ENCODE peak calls at places on chromosomes 1 and 21, in seven cellular contexts. One of them, this sample, is unnamed.

GRCh38 chr1:12477936-12478611 is 139.9 kb downstream of the DHRS3 start:
- DNase-seq in H1: no peak
- DNase-seq in neuronal stem cell: no peak
- DNase-seq in mesenchymal stem cell: peak; percentile 46
- DNase-seq in IMR-90: peak; percentile 99
- DNase-seq in H9: no peak
- DNase-seq in trophoblast cell: no peak
- DNase-seq in this sample: no peak

GRCh38 chr1:223712856-223713494 is 636 bp downstream of the CAPN2 start:
- DNase-seq in trophoblast cell: no peak
- DNase-seq in neuronal stem cell: no peak
- DNase-seq in IMR-90: no peak
- DNase-seq in H9: peak; percentile 42
- DNase-seq in mesenchymal stem cell: no peak
- DNase-seq in H1: no peak
- DNase-seq in this sample: peak; percentile 44

GRCh38 chr1:55702064-55702463 is 486.9 kb upstream of the USP24 start:
- DNase-seq in mesenchymal stem cell: peak; percentile 18
- DNase-seq in H9: no peak
- DNase-seq in IMR-90: no peak
- DNase-seq in H1: no peak
- DNase-seq in trophoblast cell: peak; percentile 35
- DNase-seq in neuronal stem cell: no peak
- DNase-seq in this sample: peak; percentile 55

GRCh38 chr1:155186266-155186954 is 12.8 kb downstream of the TRIM46 start:
- DNase-seq in H9: no peak
- DNase-seq in IMR-90: no peak
- DNase-seq in mesenchymal stem cell: no peak
- DNase-seq in neuronal stem cell: no peak
- DNase-seq in trophoblast cell: no peak
- DNase-seq in H1: no peak
- DNase-seq in this sample: no peak

GRCh38 chr1:13700521-13701273 is 709 bp downstream of the PRDM2 start:
- DNase-seq in neuronal stem cell: peak; percentile 17
- DNase-seq in trophoblast cell: no peak
- DNase-seq in mesenchymal stem cell: peak; percentile 30
- DNase-seq in H1: no peak
- DNase-seq in IMR-90: peak; percentile 20
- DNase-seq in H9: peak; percentile 35
- DNase-seq in this sample: peak; percentile 31

GRCh38 chr1:53286950-53287349 is 40.9 kb downstream of the LRP8 start:
- DNase-seq in mesenchymal stem cell: no peak
- DNase-seq in IMR-90: no peak
- DNase-seq in trophoblast cell: no peak
- DNase-seq in H9: no peak
- DNase-seq in neuronal stem cell: peak; percentile 27
- DNase-seq in H1: no peak
- DNase-seq in this sample: no peak

GRCh38 chr1:99645699-99646531 is at the start of gene PALMD:
- DNase-seq in H9: peak; percentile 32
- DNase-seq in trophoblast cell: peak; percentile 4
- DNase-seq in IMR-90: peak; percentile 15
- DNase-seq in mesenchymal stem cell: peak; percentile 56
- DNase-seq in neuronal stem cell: no peak
- DNase-seq in H1: no peak
- DNase-seq in this sample: peak; percentile 39

GRCh38 chr1:43348343-43348808 is 10.4 kb upstream of the CDC20 start:
- DNase-seq in mesenchymal stem cell: no peak
- DNase-seq in IMR-90: no peak
- DNase-seq in H9: no peak
- DNase-seq in neuronal stem cell: no peak
- DNase-seq in trophoblast cell: peak; percentile 0
- DNase-seq in H1: no peak
- DNase-seq in this sample: no peak

GRCh38 chr1:39272027-39272790 is 67.7 kb downstream of the MACF1 start:
- DNase-seq in mesenchymal stem cell: peak; percentile 83
- DNase-seq in trophoblast cell: no peak
- DNase-seq in neuronal stem cell: no peak
- DNase-seq in IMR-90: peak; percentile 53
- DNase-seq in H9: no peak
- DNase-seq in H1: no peak
- DNase-seq in this sample: peak; percentile 85

GRCh38 chr1:156249593-156249992 is 1.7 kb upstream of the PAQR6 start:
- DNase-seq in H9: no peak
- DNase-seq in mesenchymal stem cell: no peak
- DNase-seq in H1: no peak
- DNase-seq in trophoblast cell: no peak
- DNase-seq in IMR-90: no peak
- DNase-seq in neuronal stem cell: no peak
- DNase-seq in this sample: no peak

GRCh38 chr1:10283318-10283984 is 73.1 kb downstream of the KIF1B start:
- DNase-seq in H9: no peak
- DNase-seq in trophoblast cell: peak; percentile 91
- DNase-seq in neuronal stem cell: no peak
- DNase-seq in H1: no peak
- DNase-seq in IMR-90: no peak
- DNase-seq in mesenchymal stem cell: no peak
- DNase-seq in this sample: peak; percentile 27

GRCh38 chr1:51558375-51558924 is 39.4 kb upstream of the EPS15 start:
- DNase-seq in mesenchymal stem cell: no peak
- DNase-seq in neuronal stem cell: no peak
- DNase-seq in IMR-90: peak; percentile 47
- DNase-seq in H9: peak; percentile 37
- DNase-seq in H1: no peak
- DNase-seq in trophoblast cell: peak; percentile 56
- DNase-seq in this sample: peak; percentile 88

GRCh38 chr1:87572891-87573290 is 244.2 kb downstream of the LMO4 start:
- DNase-seq in H9: no peak
- DNase-seq in mesenchymal stem cell: no peak
- DNase-seq in neuronal stem cell: no peak
- DNase-seq in H1: no peak
- DNase-seq in trophoblast cell: no peak
- DNase-seq in IMR-90: no peak
- DNase-seq in this sample: no peak

GRCh38 chr1:38860464-38860816 is 868 bp upstream of the RRAGC start:
- DNase-seq in trophoblast cell: no peak
- DNase-seq in neuronal stem cell: no peak
- DNase-seq in H1: no peak
- DNase-seq in IMR-90: peak; percentile 4
- DNase-seq in H9: no peak
- DNase-seq in mesenchymal stem cell: peak; percentile 37
- DNase-seq in this sample: no peak

GRCh38 chr1:116504308-116505156 is 66.3 kb downstream of the CD58 start:
- DNase-seq in trophoblast cell: peak; percentile 50
- DNase-seq in H9: no peak
- DNase-seq in IMR-90: peak; percentile 62
- DNase-seq in neuronal stem cell: no peak
- DNase-seq in mesenchymal stem cell: peak; percentile 74
- DNase-seq in H1: no peak
- DNase-seq in this sample: no peak

GRCh38 chr1:114386129-114387037 is 124.6 kb downstream of the TRIM33 start:
- DNase-seq in H1: no peak
- DNase-seq in IMR-90: no peak
- DNase-seq in mesenchymal stem cell: no peak
- DNase-seq in neuronal stem cell: no peak
- DNase-seq in trophoblast cell: peak; percentile 78
- DNase-seq in H9: no peak
- DNase-seq in this sample: peak; percentile 38

GRCh38 chr1:114390960-114391359 is 120.0 kb downstream of the TRIM33 start:
- DNase-seq in neuronal stem cell: no peak
- DNase-seq in IMR-90: no peak
- DNase-seq in mesenchymal stem cell: no peak
- DNase-seq in H9: no peak
- DNase-seq in trophoblast cell: no peak
- DNase-seq in H1: no peak
- DNase-seq in this sample: no peak

GRCh38 chr1:114390361-114390760 is 120.6 kb downstream of the TRIM33 start:
- DNase-seq in trophoblast cell: no peak
- DNase-seq in neuronal stem cell: no peak
- DNase-seq in mesenchymal stem cell: no peak
- DNase-seq in IMR-90: no peak
- DNase-seq in H9: no peak
- DNase-seq in H1: no peak
- DNase-seq in this sample: no peak

GRCh38 chr1:114384922-114385321 is 126.1 kb downstream of the TRIM33 start:
- DNase-seq in H9: no peak
- DNase-seq in mesenchymal stem cell: no peak
- DNase-seq in H1: no peak
- DNase-seq in neuronal stem cell: no peak
- DNase-seq in IMR-90: no peak
- DNase-seq in trophoblast cell: no peak
- DNase-seq in this sample: no peak

GRCh38 chr1:114388432-114389003 is 122.5 kb downstream of the TRIM33 start:
- DNase-seq in mesenchymal stem cell: no peak
- DNase-seq in IMR-90: no peak
- DNase-seq in neuronal stem cell: no peak
- DNase-seq in H9: no peak
- DNase-seq in H1: no peak
- DNase-seq in trophoblast cell: no peak
- DNase-seq in this sample: no peak
- H3K18ac ChIP-seq in mesenchymal stem cell: no peak overlapping the region
- H3K18ac ChIP-seq in IMR-90: no peak overlapping the region
- H3K18ac ChIP-seq in neuronal stem cell: no peak overlapping the region
- H3K18ac ChIP-seq in H9: no peak overlapping the region
- H3K18ac ChIP-seq in H1: no peak overlapping the region
- H3K18ac ChIP-seq in trophoblast cell: no peak overlapping the region
- H3K18ac ChIP-seq in this sample: no peak overlapping the region

DNA sequence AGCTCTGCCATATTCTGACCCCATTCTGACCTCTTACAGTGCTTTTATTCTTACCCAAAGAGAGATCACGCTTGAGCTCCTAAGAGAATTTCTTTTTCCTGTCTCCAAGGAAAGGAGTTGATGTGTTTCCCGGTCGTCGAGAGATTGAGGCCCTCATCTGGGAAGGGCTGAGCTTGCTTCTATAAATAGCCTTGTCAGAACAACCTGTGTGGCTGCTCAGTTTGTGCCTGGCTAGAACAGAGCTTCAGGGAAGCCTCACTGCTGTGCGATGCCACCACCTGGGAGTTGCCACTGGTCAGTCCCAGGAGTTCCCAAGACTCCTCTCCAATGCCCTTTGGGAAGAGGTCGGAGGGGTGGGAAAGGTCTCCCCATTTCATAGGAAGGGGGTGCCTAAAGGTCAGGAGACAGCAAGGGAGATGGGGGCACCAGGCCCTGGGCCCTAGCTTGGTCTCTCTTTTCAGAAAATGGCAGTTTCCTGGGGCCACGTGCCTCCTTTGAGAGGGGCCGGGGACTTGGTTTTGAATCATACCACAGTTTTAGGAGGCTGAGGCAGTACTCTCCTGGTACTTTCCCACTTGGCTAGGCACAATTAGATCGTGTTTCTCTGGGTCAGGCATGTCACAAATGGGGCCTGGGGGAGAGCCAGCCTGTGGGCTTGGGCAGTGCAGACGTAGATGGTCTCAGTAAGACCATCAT is 52.1 kb downstream of the EIF2D start:
- DNase-seq in H1: no peak
- DNase-seq in trophoblast cell: no peak
- DNase-seq in neuronal stem cell: no peak
- DNase-seq in mesenchymal stem cell: peak; percentile 38
- DNase-seq in IMR-90: no peak
- DNase-seq in H9: no peak
- DNase-seq in this sample: no peak
- H3K4me2 ChIP-seq in H1: no peak overlapping the region
- H3K4me2 ChIP-seq in trophoblast cell: no peak overlapping the region
- H3K4me2 ChIP-seq in neuronal stem cell: no peak overlapping the region
- H3K4me2 ChIP-seq in mesenchymal stem cell: no peak overlapping the region
- H3K4me2 ChIP-seq in IMR-90: no peak overlapping the region
- H3K4me2 ChIP-seq in H9: no peak overlapping the region
- H3K4me2 ChIP-seq in this sample: no peak overlapping the region

DNA sequence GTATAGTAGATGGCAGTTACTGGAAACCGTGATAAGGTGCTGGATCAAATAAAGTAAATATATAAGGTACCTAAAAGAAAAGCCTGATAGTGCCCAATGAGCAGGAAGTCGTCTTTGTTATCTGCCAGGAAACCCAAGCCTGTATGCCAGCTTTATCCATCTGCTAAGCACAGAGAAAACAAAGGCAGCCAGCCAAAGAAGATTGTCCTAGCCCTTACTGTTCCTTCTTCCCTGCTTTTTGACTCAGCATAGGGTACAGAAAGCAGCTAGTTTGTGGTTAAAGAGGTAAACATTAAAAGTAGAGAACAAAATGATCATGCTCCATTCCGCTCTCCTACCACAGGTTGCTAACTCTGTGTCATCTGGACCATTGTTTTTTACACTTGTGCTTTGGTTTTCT is 10.1 kb downstream of the KRTAP22-2 start:
- DNase-seq in H9: no peak
- DNase-seq in neuronal stem cell: no peak
- DNase-seq in mesenchymal stem cell: no peak
- DNase-seq in H1: no peak
- DNase-seq in IMR-90: no peak
- DNase-seq in trophoblast cell: no peak
- DNase-seq in this sample: no peak
- H3K4me1 ChIP-seq in H9: no peaks in the 10 kb centered on the region
- H3K4me1 ChIP-seq in neuronal stem cell: no peaks in the 10 kb centered on the region
- H3K4me1 ChIP-seq in mesenchymal stem cell: no peaks in the 10 kb centered on the region
- H3K4me1 ChIP-seq in H1: no peaks in the 10 kb centered on the region
- H3K4me1 ChIP-seq in IMR-90: no peaks in the 10 kb centered on the region
- H3K4me1 ChIP-seq in trophoblast cell: no peaks in the 10 kb centered on the region
- H3K4me1 ChIP-seq in this sample: no peaks in the 10 kb centered on the region

GRCh38 chr21:16322423-16322822 is 592.6 kb downstream of the USP25 start:
- DNase-seq in neuronal stem cell: no peak
- DNase-seq in mesenchymal stem cell: no peak
- DNase-seq in H9: no peak
- DNase-seq in trophoblast cell: no peak
- DNase-seq in H1: no peak
- DNase-seq in IMR-90: no peak
- DNase-seq in this sample: no peak

GRCh38 chr21:16318651-16319300 is 589.0 kb downstream of the USP25 start:
- DNase-seq in H1: no peak
- DNase-seq in trophoblast cell: no peak
- DNase-seq in H9: no peak
- DNase-seq in mesenchymal stem cell: no peak
- DNase-seq in IMR-90: no peak
- DNase-seq in neuronal stem cell: no peak
- DNase-seq in this sample: no peak

GRCh38 chr21:16323586-16323985 is 593.8 kb downstream of the USP25 start:
- DNase-seq in neuronal stem cell: no peak
- DNase-seq in H9: no peak
- DNase-seq in H1: no peak
- DNase-seq in IMR-90: peak; percentile 29
- DNase-seq in mesenchymal stem cell: no peak
- DNase-seq in trophoblast cell: no peak
- DNase-seq in this sample: no peak

GRCh38 chr21:16324630-16325029 is 594.8 kb downstream of the USP25 start:
- DNase-seq in IMR-90: no peak
- DNase-seq in H1: no peak
- DNase-seq in neuronal stem cell: no peak
- DNase-seq in H9: no peak
- DNase-seq in trophoblast cell: no peak
- DNase-seq in mesenchymal stem cell: no peak
- DNase-seq in this sample: no peak

DNA sequence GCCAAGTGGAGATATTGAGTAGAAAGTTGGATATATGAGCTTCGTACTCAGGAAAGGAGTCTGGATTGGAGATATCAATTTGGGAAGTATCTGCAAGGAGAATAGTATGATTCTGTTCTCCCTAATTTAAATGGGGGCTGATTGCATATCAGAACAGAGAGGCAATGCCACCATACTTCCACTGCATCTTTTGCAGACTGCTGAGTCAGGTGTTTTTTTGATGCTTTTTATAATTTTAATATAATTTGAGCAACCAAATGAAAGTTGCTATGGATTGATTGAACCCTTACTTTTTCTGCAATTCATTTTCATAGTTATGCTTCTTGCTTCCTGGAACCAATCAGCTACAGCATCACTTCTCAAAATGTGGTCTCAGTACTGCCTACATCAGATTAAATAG is 590.3 kb downstream of the USP25 start:
- DNase-seq in neuronal stem cell: no peak
- DNase-seq in trophoblast cell: no peak
- DNase-seq in H9: no peak
- DNase-seq in IMR-90: no peak
- DNase-seq in mesenchymal stem cell: no peak
- DNase-seq in H1: no peak
- DNase-seq in this sample: no peak
- H3K18ac ChIP-seq in neuronal stem cell: no peak overlapping the region
- H3K18ac ChIP-seq in trophoblast cell: no peak overlapping the region
- H3K18ac ChIP-seq in H9: no peak overlapping the region
- H3K18ac ChIP-seq in IMR-90: no peak overlapping the region
- H3K18ac ChIP-seq in mesenchymal stem cell: no peak overlapping the region
- H3K18ac ChIP-seq in H1: no peak overlapping the region
- H3K18ac ChIP-seq in this sample: no peak overlapping the region

This sample was measured in mesendoderm.